ENCODE peak calls at places on chromosome 16, in five cellular contexts. X, O, Q, N and C are unnamed samples. For H3K27me3, the result is how much of the 10 kb centered on the place peaks cover.

GRCh38 chr16:10770907-10771306 is 27.3 kb downstream of the NUBP1 start:
- DNase-seq in N (no peak), Q (no peak), X (no peak), O (no peak), C (no peak)

GRCh38 chr16:86215233-86215978 is 294.9 kb upstream of the FOXF1 start:
- DNase-seq in O (no peak), X (no peak), N (no peak), Q (peak), C (no peak)

GRCh38 chr16:4685776-4686496 is 7.4 kb upstream of the NUDT16L1 start:
- DNase-seq in X (no peak), Q (peak), N (no peak), O (no peak), C (no peak)

GRCh38 chr16:4136229-4136813 is 20.1 kb upstream of the ADCY9 start:
- DNase-seq in O (peak), X (no peak), N (no peak), Q (no peak), C (no peak)

GRCh38 chr16:73010150-73010676 is 37.7 kb downstream of the ZFHX3 start:
- DNase-seq in X (no peak), O (no peak), N (no peak), Q (peak), C (no peak)

GRCh38 chr16:56252835-56253234 is 61.5 kb downstream of the GNAO1 start:
- DNase-seq in X (no peak), O (no peak), Q (peak), N (no peak), C (no peak)

GRCh38 chr16:75224281-75224680 is 5.5 kb downstream of the CTRB1 start:
- DNase-seq in N (no peak), X (no peak), Q (no peak), O (no peak), C (no peak)

GRCh38 chr16:16133943-16134604 is 89.2 kb downstream of the ABCC6 start:
- DNase-seq in Q (no peak), O (no peak), X (no peak), N (no peak), C (no peak)

GRCh38 chr16:72256398-72257048 is 84.6 kb upstream of the PMFBP1 start:
- DNase-seq in O (no peak), X (no peak), N (no peak), Q (peak), C (no peak)

GRCh38 chr16:51880776-51881175 is 666.2 kb downstream of the TOX3 start:
- DNase-seq in O (no peak), X (no peak), N (no peak), Q (no peak), C (no peak)

GRCh38 chr16:3171855-3172593 is 16.0 kb upstream of the OR1F1 start:
- DNase-seq in X (no peak), O (no peak), N (peak), Q (peak), C (peak)

GRCh38 chr16:74448990-74449389 is 27.7 kb upstream of the CLEC18B start:
- DNase-seq in O (peak), X (no peak), Q (peak), N (no peak), C (peak)

GRCh38 chr16:23518435-23518891 is 8.2 kb upstream of the GGA2 start:
- DNase-seq in O (no peak), N (peak), Q (no peak), X (no peak), C (no peak)

GRCh38 chr16:87955302-87956168 is 4.3 kb downstream of the BANP start:
- DNase-seq in Q (no peak), X (no peak), O (no peak), N (no peak), C (no peak)

GRCh38 chr16:70701998-70702397 is 16.1 kb upstream of the MTSS2 start:
- DNase-seq in N (no peak), X (no peak), Q (no peak), O (no peak), C (no peak)

GRCh38 chr16:78105517-78105916 is 6.1 kb downstream of the WWOX start:
- DNase-seq in O (no peak), X (no peak), Q (no peak), N (no peak), C (no peak)

GRCh38 chr16:77993586-77993985 is 28.8 kb upstream of the CLEC3A start:
- DNase-seq in O (no peak), N (no peak), Q (no peak), X (no peak), C (peak)

GRCh38 chr16:84369938-84370627 is 1.7 kb downstream of the ATP2C2 start:
- DNase-seq in N (no peak), O (no peak), Q (no peak), X (no peak), C (no peak)

GRCh38 chr16:23579371-23579770 is 16.7 kb downstream of the NDUFAB1 start:
- DNase-seq in O (no peak), N (no peak), X (no peak), Q (no peak), C (no peak)

GRCh38 chr16:50547944-50548658 is at the start of gene NKD1:
- DNase-seq in Q (peak), N (peak), O (peak), X (no peak), C (peak)

GRCh38 chr16:50548659-50549560 is 714 bp downstream of the NKD1 start:
- DNase-seq in N (no peak), Q (peak), O (peak), X (no peak), C (peak)

GRCh38 chr16:50551243-50551642 is 3.0 kb downstream of the NKD1 start:
- DNase-seq in N (no peak), O (no peak), X (no peak), Q (no peak), C (no peak)

GRCh38 chr16:50550035-50550434 is 1.8 kb downstream of the NKD1 start:
- DNase-seq in O (no peak), X (no peak), N (no peak), Q (peak), C (no peak)

DNA sequence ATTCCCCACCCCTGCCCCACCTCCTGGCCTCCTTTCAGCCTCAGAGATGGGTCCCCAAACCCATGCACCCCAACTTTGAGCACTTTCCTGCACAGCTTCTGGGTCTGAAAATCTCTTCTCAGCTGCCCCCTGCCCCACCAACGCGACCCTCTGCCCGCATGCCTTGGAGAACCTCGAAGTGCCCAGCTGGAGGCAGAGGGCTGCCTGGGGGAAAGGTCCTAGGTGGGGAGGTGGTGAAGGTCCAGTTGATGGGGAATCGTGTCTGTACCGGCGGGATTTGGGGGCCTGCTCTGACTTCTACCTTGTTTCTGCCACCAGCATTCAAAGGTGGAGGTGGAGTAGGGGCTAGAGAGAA is 1.3 kb downstream of the NKD1 start:
- DNase-seq in X (no peak), N (no peak), O (no peak), Q (no peak), C (no peak)
- H3K4me3 ChIP-seq in X (peak), N (no peak), O (peak), Q (peak), C (no peak)

GRCh38 chr16:12463961-12464360 is 339.7 kb downstream of the CPPED1 start:
- DNase-seq in O (no peak), Q (no peak), X (no peak), N (no peak), C (no peak)

GRCh38 chr16:12459993-12460392 is 343.7 kb downstream of the CPPED1 start:
- DNase-seq in O (no peak), Q (no peak), X (no peak), N (no peak), C (no peak)

GRCh38 chr16:12461201-12461600 is 342.5 kb downstream of the CPPED1 start:
- DNase-seq in O (no peak), Q (no peak), X (no peak), N (no peak), C (no peak)

GRCh38 chr16:12462690-12463646 is 340.7 kb downstream of the CPPED1 start:
- DNase-seq in O (no peak), X (no peak), Q (no peak), N (no peak), C (peak)

GRCh38 chr16:12461971-12462370 is 341.7 kb downstream of the CPPED1 start:
- DNase-seq in X (no peak), Q (no peak), N (no peak), O (no peak), C (no peak)
- H3K27me3 ChIP-seq in X (under half), Q (under half), N (under half), O (under half), C (under half)

GRCh38 chr16:67277294-67277998 is 1.9 kb upstream of the PLEKHG4 start:
- DNase-seq in Q (peak), X (no peak), O (no peak), N (no peak), C (no peak)
- H3K4me3 ChIP-seq in Q (no peak), X (no peak), O (no peak), N (no peak), C (peak)

GRCh38 chr16:560701-561412 is 663 bp downstream of the PRR35 start:
- DNase-seq in O (no peak), N (no peak), Q (no peak), X (no peak), C (no peak)
- H3K27me3 ChIP-seq in O (under half), N (half or more), Q (under half), X (under half), C (under half)

GRCh38 chr16:53309457-53309856 is 124.8 kb upstream of the RBL2 start:
- DNase-seq in Q (no peak), N (no peak), X (no peak), O (no peak), C (no peak)

GRCh38 chr16:53304334-53304733 is 129.9 kb upstream of the RBL2 start:
- DNase-seq in N (no peak), X (no peak), O (no peak), Q (no peak), C (no peak)

GRCh38 chr16:53305743-53306142 is 128.5 kb upstream of the RBL2 start:
- DNase-seq in N (no peak), O (no peak), X (no peak), Q (no peak), C (no peak)
- H3K4me3 ChIP-seq in N (no peak), O (no peak), X (no peak), Q (no peak), C (no peak)

GRCh38 chr16:847681-848445 is 47.3 kb upstream of the GNG13 start:
- DNase-seq in N (no peak), X (no peak), O (no peak), Q (peak), C (no peak)
- H3K27me3 ChIP-seq in N (half or more), X (under half), O (under half), Q (under half), C (under half)

GRCh38 chr16:90022209-90023077 is 3.2 kb upstream of the DBNDD1 start:
- DNase-seq in O (peak), X (no peak), Q (peak), N (peak), C (peak)

GRCh38 chr16:90019543-90020259 is 445 bp upstream of the DBNDD1 start:
- DNase-seq in Q (no peak), X (no peak), O (peak), N (peak), C (peak)

GRCh38 chr16:90020260-90020837 is 1.1 kb upstream of the DBNDD1 start:
- DNase-seq in N (no peak), Q (no peak), X (no peak), O (no peak), C (no peak)

GRCh38 chr16:90019201-90019542 is at the start of gene DBNDD1:
- DNase-seq in X (no peak), O (peak), Q (no peak), N (no peak), C (no peak)

GRCh38 chr16:90020838-90021382 is 1.7 kb upstream of the DBNDD1 start:
- DNase-seq in O (no peak), X (no peak), N (no peak), Q (no peak), C (peak)
- H3K4me3 ChIP-seq in O (no peak), X (no peak), N (no peak), Q (no peak), C (no peak)